ENCODE peak calls at places on chromosomes 1 and 21, in six cellular contexts. C, U, R, T, G and I are unnamed samples.

GRCh38 chr1:89547563-89548485 is 23.2 kb downstream of the LRRC8B start:
- DNase-seq in G (no peak), C (no peak), U (no peak), T (no peak), R (peak), I (no peak)

GRCh38 chr1:37515185-37516034 is 844 bp upstream of the MEAF6 start:
- DNase-seq in G (no peak), C (no peak), T (no peak), R (no peak), U (no peak), I (no peak)

GRCh38 chr1:23577056-23577985 is 18.0 kb upstream of the ID3 start:
- DNase-seq in U (peak), R (peak), C (no peak), T (no peak), G (peak), I (no peak)

GRCh38 chr1:94055459-94056122 is 65.4 kb downstream of the ABCA4 start:
- DNase-seq in R (no peak), C (no peak), T (no peak), G (no peak), U (no peak), I (no peak)

GRCh38 chr1:30675761-30676160 is 47.6 kb downstream of the MATN1 start:
- DNase-seq in R (peak), U (no peak), T (no peak), G (no peak), C (no peak), I (no peak)

GRCh38 chr1:157193702-157194391 is 55.7 kb upstream of the ETV3 start:
- DNase-seq in U (peak), G (peak), C (no peak), R (peak), T (peak), I (peak)

GRCh38 chr1:170307426-170307825 is 161.7 kb downstream of the NTMT2 start:
- DNase-seq in T (no peak), G (no peak), C (no peak), R (no peak), U (no peak), I (no peak)

GRCh38 chr1:229579101-229579651 is 20.7 kb upstream of the ABCB10 start:
- DNase-seq in U (peak), C (no peak), G (peak), T (no peak), R (peak), I (no peak)

GRCh38 chr1:81410351-81410750 is 390.4 kb upstream of the ADGRL2 start:
- DNase-seq in C (no peak), R (no peak), U (no peak), T (no peak), G (no peak), I (no peak)

GRCh38 chr1:84377480-84378095 is 20.7 kb upstream of the DNASE2B start:
- DNase-seq in R (peak), G (no peak), U (no peak), T (no peak), C (no peak), I (no peak)

GRCh38 chr21:33433425-33434114 is 30.4 kb downstream of the IFNGR2 start:
- DNase-seq in T (no peak), G (peak), R (no peak), C (no peak), U (no peak), I (no peak)